ENCODE peak calls at places on chromosomes 1 and 21, in six cellular contexts. R is KBM-7; Z is trophoblast cell; T is DMS153; X is pancreas; L is activated CD8-positive, alpha-beta memory T cell treated with anti-CD3 and anti-CD28 coated beads for 1 hour. A is an unnamed sample.

GRCh38 chr21:28252923-28253322 is 739.8 kb downstream of the LTN1 start:
- DNase-seq in X (no peak), L (no peak), T (no peak), R (no peak), Z (no peak), A (no peak)

GRCh38 chr1:20507248-20507563 is 745 bp downstream of the MUL1 start:
- DNase-seq in T (no peak), L (no peak), Z (no peak), R (no peak), X (no peak), A (no peak)

GRCh38 chr1:85078903-85079302 is 30.6 kb upstream of the MCOLN3 start:
- DNase-seq in Z (no peak), X (no peak), L (no peak), T (no peak), R (peak), A (no peak)

GRCh38 chr1:56508523-56508983 is 70.8 kb downstream of the PLPP3 start:
- DNase-seq in T (no peak), Z (peak), R (no peak), L (no peak), X (peak), A (peak)

GRCh38 chr1:9280015-9280860 is 12.5 kb upstream of the SPSB1 start:
- DNase-seq in T (peak), X (peak), Z (peak), R (no peak), L (no peak), A (no peak)

GRCh38 chr1:8303141-8303540 is 14.8 kb upstream of the SLC45A1 start:
- DNase-seq in Z (peak), R (no peak), L (no peak), X (no peak), T (no peak), A (no peak)

GRCh38 chr1:31670583-31670944 is 25.9 kb upstream of the PEF1 start:
- DNase-seq in Z (no peak), L (no peak), X (no peak), T (no peak), R (no peak), A (no peak)

GRCh38 chr1:1225913-1226312 is 5.9 kb downstream of the SDF4 start:
- DNase-seq in L (no peak), Z (no peak), R (no peak), T (no peak), X (no peak), A (no peak)

GRCh38 chr1:9294910-9295636 is 2.4 kb downstream of the SPSB1 start:
- DNase-seq in X (no peak), L (no peak), Z (no peak), T (peak), R (peak), A (no peak)

GRCh38 chr1:53685272-53686051 is 53.5 kb downstream of the GLIS1 start:
- DNase-seq in T (no peak), X (no peak), R (peak), Z (no peak), L (no peak), A (no peak)

GRCh38 chr1:109274533-109275476 is 8.1 kb downstream of the PSRC1 start:
- DNase-seq in X (peak), L (no peak), R (peak), T (no peak), Z (peak), A (peak)

GRCh38 chr1:228016181-228016510 is 9.3 kb downstream of the WNT3A start:
- DNase-seq in T (no peak), Z (no peak), R (no peak), L (no peak), X (no peak), A (peak)

GRCh38 chr1:178283409-178283808 is 189.5 kb downstream of the RASAL2 start:
- DNase-seq in X (no peak), T (no peak), R (peak), L (no peak), Z (peak), A (peak)

GRCh38 chr1:152392909-152393308 is 21.2 kb downstream of the CRNN start:
- DNase-seq in T (no peak), Z (peak), X (no peak), R (no peak), L (no peak), A (no peak)

GRCh38 chr1:29672416-29672815 is 436.1 kb downstream of the PTPRU start:
- DNase-seq in T (no peak), L (no peak), Z (no peak), R (no peak), X (no peak), A (peak)

GRCh38 chr1:21617126-21617738 is 51.9 kb downstream of the RAP1GAP start:
- DNase-seq in X (no peak), Z (no peak), T (no peak), R (no peak), L (no peak), A (no peak)

GRCh38 chr1:89527256-89527655 is 2.6 kb downstream of the LRRC8B start:
- DNase-seq in R (no peak), T (no peak), X (no peak), L (no peak), Z (no peak), A (no peak)

GRCh38 chr1:107536266-107536665 is 395.4 kb downstream of the NTNG1 start:
- DNase-seq in X (no peak), Z (no peak), L (no peak), T (no peak), R (no peak), A (no peak)

GRCh38 chr21:25845729-25846256 is 111.0 kb downstream of the GABPA start:
- DNase-seq in T (no peak), Z (no peak), L (no peak), X (no peak), R (no peak), A (no peak)

GRCh38 chr21:14318598-14318997 is 64.3 kb downstream of the HSPA13 start:
- DNase-seq in T (no peak), Z (no peak), X (no peak), R (peak), L (no peak), A (no peak)

GRCh38 chr21:46424062-46424591 is 34.6 kb upstream of the DIP2A start:
- DNase-seq in T (no peak), R (no peak), L (no peak), X (no peak), Z (no peak), A (no peak)